ENCODE peak calls at places on chromosomes 7 and 10, in five cellular contexts. One of them, this sample, is unnamed.

GRCh38 chr7:21011153-21011552 is 224.5 kb upstream of the SP8 start:
- DNase-seq in effector memory CD8-positive, alpha-beta T cell: no peak
- DNase-seq in naive thymus-derived CD8-positive, alpha-beta T cell: no peak
- DNase-seq in NCI-H1417 treated with DMSO at 0.1 percent for 48 hours: no peak
- DNase-seq in T follicular helper cell: no peak
- DNase-seq in this sample: no peak

GRCh38 chr10:18104223-18104872 is 35.9 kb upstream of the CACNB2 start:
- DNase-seq in effector memory CD8-positive, alpha-beta T cell: peak; percentile 4
- DNase-seq in T follicular helper cell: peak; percentile 3
- DNase-seq in naive thymus-derived CD8-positive, alpha-beta T cell: no peak
- DNase-seq in NCI-H1417 treated with DMSO at 0.1 percent for 48 hours: no peak
- DNase-seq in this sample: peak; percentile 13

GRCh38 chr10:58177362-58177947 is 90.2 kb downstream of the IPMK start:
- DNase-seq in NCI-H1417 treated with DMSO at 0.1 percent for 48 hours: no peak
- DNase-seq in naive thymus-derived CD8-positive, alpha-beta T cell: no peak
- DNase-seq in T follicular helper cell: no peak
- DNase-seq in effector memory CD8-positive, alpha-beta T cell: no peak
- DNase-seq in this sample: no peak

GRCh38 chr7:94941844-94942632 is 34.6 kb downstream of the PPP1R9A start:
- DNase-seq in effector memory CD8-positive, alpha-beta T cell: no peak
- DNase-seq in NCI-H1417 treated with DMSO at 0.1 percent for 48 hours: no peak
- DNase-seq in naive thymus-derived CD8-positive, alpha-beta T cell: no peak
- DNase-seq in T follicular helper cell: no peak
- DNase-seq in this sample: no peak

GRCh38 chr7:148191391-148192076 is 399.0 kb upstream of the C7orf33 start:
- DNase-seq in naive thymus-derived CD8-positive, alpha-beta T cell: no peak
- DNase-seq in NCI-H1417 treated with DMSO at 0.1 percent for 48 hours: no peak
- DNase-seq in effector memory CD8-positive, alpha-beta T cell: no peak
- DNase-seq in T follicular helper cell: no peak
- DNase-seq in this sample: no peak

GRCh38 chr10:104029528-104029875 is 56.2 kb downstream of the COL17A1 start:
- DNase-seq in naive thymus-derived CD8-positive, alpha-beta T cell: no peak
- DNase-seq in effector memory CD8-positive, alpha-beta T cell: no peak
- DNase-seq in T follicular helper cell: no peak
- DNase-seq in NCI-H1417 treated with DMSO at 0.1 percent for 48 hours: no peak
- DNase-seq in this sample: no peak

GRCh38 chr7:107043916-107044346 is 574 bp upstream of the PRKAR2B start:
- DNase-seq in T follicular helper cell: no peak
- DNase-seq in naive thymus-derived CD8-positive, alpha-beta T cell: no peak
- DNase-seq in effector memory CD8-positive, alpha-beta T cell: no peak
- DNase-seq in NCI-H1417 treated with DMSO at 0.1 percent for 48 hours: peak; percentile 42
- DNase-seq in this sample: no peak

GRCh38 chr7:2715341-2716231 is 27.6 kb downstream of the AMZ1 start:
- DNase-seq in naive thymus-derived CD8-positive, alpha-beta T cell: peak; percentile 60
- DNase-seq in effector memory CD8-positive, alpha-beta T cell: peak; percentile 33
- DNase-seq in T follicular helper cell: peak; percentile 39
- DNase-seq in NCI-H1417 treated with DMSO at 0.1 percent for 48 hours: no peak
- DNase-seq in this sample: peak; percentile 53

GRCh38 chr7:108423089-108423989 is 32.9 kb downstream of the NRCAM start:
- DNase-seq in naive thymus-derived CD8-positive, alpha-beta T cell: no peak
- DNase-seq in effector memory CD8-positive, alpha-beta T cell: no peak
- DNase-seq in NCI-H1417 treated with DMSO at 0.1 percent for 48 hours: no peak
- DNase-seq in T follicular helper cell: no peak
- DNase-seq in this sample: no peak

GRCh38 chr7:41886906-41887311 is 184.0 kb upstream of the INHBA start:
- DNase-seq in NCI-H1417 treated with DMSO at 0.1 percent for 48 hours: no peak
- DNase-seq in effector memory CD8-positive, alpha-beta T cell: no peak
- DNase-seq in naive thymus-derived CD8-positive, alpha-beta T cell: no peak
- DNase-seq in T follicular helper cell: no peak
- DNase-seq in this sample: no peak

GRCh38 chr10:53453196-53453595 is 680.6 kb upstream of the MBL2 start:
- DNase-seq in NCI-H1417 treated with DMSO at 0.1 percent for 48 hours: no peak
- DNase-seq in naive thymus-derived CD8-positive, alpha-beta T cell: no peak
- DNase-seq in effector memory CD8-positive, alpha-beta T cell: no peak
- DNase-seq in T follicular helper cell: no peak
- DNase-seq in this sample: no peak

GRCh38 chr7:30925913-30926312 is 14.3 kb downstream of the AQP1 start:
- DNase-seq in NCI-H1417 treated with DMSO at 0.1 percent for 48 hours: no peak
- DNase-seq in T follicular helper cell: no peak
- DNase-seq in naive thymus-derived CD8-positive, alpha-beta T cell: no peak
- DNase-seq in effector memory CD8-positive, alpha-beta T cell: no peak
- DNase-seq in this sample: no peak

GRCh38 chr7:30434140-30434799 is 44.3 kb downstream of the NOD1 start:
- DNase-seq in effector memory CD8-positive, alpha-beta T cell: no peak
- DNase-seq in naive thymus-derived CD8-positive, alpha-beta T cell: no peak
- DNase-seq in NCI-H1417 treated with DMSO at 0.1 percent for 48 hours: no peak
- DNase-seq in T follicular helper cell: no peak
- DNase-seq in this sample: no peak

GRCh38 chr7:23157679-23158078 is 24.2 kb upstream of the NUP42 start:
- DNase-seq in naive thymus-derived CD8-positive, alpha-beta T cell: no peak
- DNase-seq in T follicular helper cell: no peak
- DNase-seq in effector memory CD8-positive, alpha-beta T cell: no peak
- DNase-seq in NCI-H1417 treated with DMSO at 0.1 percent for 48 hours: no peak
- DNase-seq in this sample: no peak

GRCh38 chr7:22791204-22792158 is 31.2 kb downstream of the TOMM7 start:
- DNase-seq in naive thymus-derived CD8-positive, alpha-beta T cell: no peak
- DNase-seq in effector memory CD8-positive, alpha-beta T cell: no peak
- DNase-seq in T follicular helper cell: no peak
- DNase-seq in NCI-H1417 treated with DMSO at 0.1 percent for 48 hours: no peak
- DNase-seq in this sample: no peak

GRCh38 chr10:3691482-3691881 is 93.5 kb downstream of the KLF6 start:
- DNase-seq in NCI-H1417 treated with DMSO at 0.1 percent for 48 hours: no peak
- DNase-seq in naive thymus-derived CD8-positive, alpha-beta T cell: no peak
- DNase-seq in effector memory CD8-positive, alpha-beta T cell: no peak
- DNase-seq in T follicular helper cell: no peak
- DNase-seq in this sample: no peak

GRCh38 chr7:124462249-124462648 is 303.3 kb downstream of the GPR37 start:
- DNase-seq in T follicular helper cell: no peak
- DNase-seq in NCI-H1417 treated with DMSO at 0.1 percent for 48 hours: no peak
- DNase-seq in naive thymus-derived CD8-positive, alpha-beta T cell: no peak
- DNase-seq in effector memory CD8-positive, alpha-beta T cell: no peak
- DNase-seq in this sample: no peak

GRCh38 chr10:46050956-46051355 is 4.9 kb upstream of the MSMB start:
- DNase-seq in T follicular helper cell: no peak
- DNase-seq in NCI-H1417 treated with DMSO at 0.1 percent for 48 hours: no peak
- DNase-seq in effector memory CD8-positive, alpha-beta T cell: no peak
- DNase-seq in naive thymus-derived CD8-positive, alpha-beta T cell: no peak
- DNase-seq in this sample: no peak